ENCODE peak calls at places on chromosomes 3 and 15, in five cellular contexts. Z is GM23248, L is AG20443, A is sigmoid colon, N is cardiac fibroblast. P is an unnamed sample.

GRCh38 chr3:101266566-101266965 is 53.8 kb downstream of the IMPG2 start:
- DNase-seq in Z (no peak), L (no peak), A (no peak), N (no peak), P (no peak)

GRCh38 chr3:57559526-57559925 is 3.5 kb downstream of the PDE12 start:
- DNase-seq in Z (peak; percentile 64), L (peak; percentile 18), A (no peak), N (peak; percentile 39), P (no peak)

GRCh38 chr3:36937492-36937891 is 7.4 kb downstream of the TRANK1 start:
- DNase-seq in Z (no peak), L (no peak), A (no peak), N (no peak), P (no peak)

GRCh38 chr15:40722934-40723333 is 28.0 kb downstream of the RAD51 start:
- DNase-seq in Z (peak; percentile 39), L (no peak), A (no peak), N (no peak), P (no peak)

GRCh38 chr3:139935866-139936817 is 1.2 kb downstream of the CLSTN2 start:
- DNase-seq in Z (peak; percentile 47), L (peak; percentile 51), A (peak; percentile 72), N (peak; percentile 3), P (peak; percentile 63)

GRCh38 chr3:14989943-14990753 is 42.8 kb downstream of the NR2C2 start:
- DNase-seq in Z (peak; percentile 18), L (peak; percentile 11), A (no peak), N (peak; percentile 51), P (no peak)

GRCh38 chr3:13452490-13453335 is 27.4 kb upstream of the HDAC11 start:
- DNase-seq in Z (peak; percentile 85), L (peak; percentile 60), A (no peak), N (peak; percentile 67), P (no peak)

GRCh38 chr3:126676919-126677705 is 22.2 kb upstream of the TXNRD3 start:
- DNase-seq in Z (peak; percentile 84), L (peak; percentile 49), A (no peak), N (no peak), P (no peak)

GRCh38 chr3:37124431-37124830 is 50.0 kb downstream of the LRRFIP2 start:
- DNase-seq in Z (peak; percentile 28), L (no peak), A (no peak), N (no peak), P (no peak)